ENCODE peak calls at places on chromosomes 1 and 21, in four cellular contexts. N is K562, O is GM12878, R is WTC11. J is an unnamed sample.
A peak's percentile ranks its signal among the peaks of the same experiment; 100 is the strongest.

GRCh38 chr1:150168960-150169565 is 19.3 kb downstream of the PLEKHO1 start:
- DNase-seq in N (peak; percentile 87), O (no peak), R (peak; percentile 83), J (peak; percentile 47)

GRCh38 chr1:201845331-201846083 is 16.6 kb downstream of the IPO9 start:
- DNase-seq in N (no peak), O (no peak), R (no peak), J (no peak)

GRCh38 chr1:93680121-93681094 is 1.2 kb downstream of the BCAR3 start:
- DNase-seq in N (peak; percentile 78), O (no peak), R (peak; percentile 89), J (peak; percentile 72)

GRCh38 chr1:38608202-38608864 is 251.2 kb downstream of the RRAGC start:
- DNase-seq in N (peak; percentile 75), O (no peak), R (peak; percentile 87), J (peak; percentile 12)

GRCh38 chr1:24643362-24644346 is 552 bp downstream of the SRRM1 start:
- DNase-seq in N (peak; percentile 67), O (no peak), R (no peak), J (no peak)

GRCh38 chr1:88502814-88503339 is 181.2 kb upstream of the PKN2 start:
- DNase-seq in N (no peak), O (no peak), R (no peak), J (no peak)

GRCh38 chr1:212630159-212630900 is 21.8 kb downstream of the ATF3 start:
- DNase-seq in N (peak; percentile 81), O (no peak), R (peak; percentile 73), J (peak; percentile 48)

GRCh38 chr21:45018131-45019075 is 56.0 kb upstream of the ADARB1 start:
- DNase-seq in N (no peak), O (no peak), R (peak; percentile 19), J (no peak)

GRCh38 chr1:157347508-157347907 is 204.8 kb downstream of the FCRL5 start:
- DNase-seq in N (no peak), O (no peak), R (no peak), J (no peak)

DNA sequence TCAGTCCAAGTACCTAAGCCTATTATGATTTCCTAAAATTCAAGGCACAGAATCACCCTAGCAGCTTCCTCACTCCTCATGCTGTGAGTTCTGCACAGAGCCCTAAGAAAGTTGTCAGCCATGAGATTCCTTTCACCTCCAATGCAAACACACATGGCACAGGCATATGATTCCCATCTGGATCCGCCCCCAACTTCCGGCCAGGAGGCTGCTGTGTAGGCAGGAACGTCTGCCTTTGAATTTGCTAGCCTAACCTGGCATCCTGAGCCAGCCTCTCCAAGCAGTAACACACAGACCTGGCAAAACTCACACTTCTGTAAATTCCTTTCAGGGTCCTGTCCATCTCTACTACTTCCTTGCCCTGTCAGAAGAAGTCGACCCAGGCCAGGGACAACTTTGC is 521.1 kb upstream of the BEND5 start:
- DNase-seq in N (no peak), O (no peak), R (peak; percentile 21), J (no peak)
- TF ChIP-seq CBFB in N (no peak), O (no peak), R (no peak), J (no peak)

GRCh38 chr1:8854270-8854669 is 24.2 kb downstream of the ENO1 start:
- DNase-seq in N (no peak), O (no peak), R (no peak), J (no peak)
- TF ChIP-seq CBFB in N (no peak), O (no peak), R (no peak), J (no peak)

DNA sequence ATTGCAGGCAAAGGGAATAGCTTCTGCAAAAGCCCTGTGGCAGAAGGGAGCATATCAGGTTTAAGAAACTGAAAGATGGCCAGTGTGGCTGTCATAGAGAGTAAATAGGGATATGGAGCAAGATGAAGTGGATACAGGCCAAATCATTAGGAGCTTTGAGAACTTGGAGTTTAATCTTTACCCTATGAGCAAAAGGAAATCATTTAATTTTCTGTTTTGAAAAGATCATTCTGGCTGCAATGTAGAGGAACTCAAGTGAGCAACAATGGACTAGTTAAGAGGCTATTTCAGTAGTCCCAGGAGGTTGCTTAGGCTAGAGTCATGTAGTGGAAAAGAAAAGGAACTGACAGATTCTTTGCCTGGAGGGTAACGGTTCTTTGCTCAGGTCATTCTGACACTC is 47.2 kb downstream of the RAP1A start:
- DNase-seq in N (no peak), O (no peak), R (no peak), J (no peak)
- TF ChIP-seq CBFB in N (no peak), O (no peak), R (no peak), J (no peak)

GRCh38 chr1:76185207-76185606 is 110.7 kb downstream of the ST6GALNAC3 start:
- DNase-seq in N (no peak), O (no peak), R (no peak), J (no peak)

GRCh38 chr1:76186617-76187016 is 112.1 kb downstream of the ST6GALNAC3 start:
- DNase-seq in N (no peak), O (no peak), R (no peak), J (no peak)

GRCh38 chr1:76191561-76191960 is 117.0 kb downstream of the ST6GALNAC3 start:
- DNase-seq in N (no peak), O (no peak), R (no peak), J (no peak)

GRCh38 chr1:76187436-76187835 is 112.9 kb downstream of the ST6GALNAC3 start:
- DNase-seq in N (no peak), O (no peak), R (no peak), J (no peak)

DNA sequence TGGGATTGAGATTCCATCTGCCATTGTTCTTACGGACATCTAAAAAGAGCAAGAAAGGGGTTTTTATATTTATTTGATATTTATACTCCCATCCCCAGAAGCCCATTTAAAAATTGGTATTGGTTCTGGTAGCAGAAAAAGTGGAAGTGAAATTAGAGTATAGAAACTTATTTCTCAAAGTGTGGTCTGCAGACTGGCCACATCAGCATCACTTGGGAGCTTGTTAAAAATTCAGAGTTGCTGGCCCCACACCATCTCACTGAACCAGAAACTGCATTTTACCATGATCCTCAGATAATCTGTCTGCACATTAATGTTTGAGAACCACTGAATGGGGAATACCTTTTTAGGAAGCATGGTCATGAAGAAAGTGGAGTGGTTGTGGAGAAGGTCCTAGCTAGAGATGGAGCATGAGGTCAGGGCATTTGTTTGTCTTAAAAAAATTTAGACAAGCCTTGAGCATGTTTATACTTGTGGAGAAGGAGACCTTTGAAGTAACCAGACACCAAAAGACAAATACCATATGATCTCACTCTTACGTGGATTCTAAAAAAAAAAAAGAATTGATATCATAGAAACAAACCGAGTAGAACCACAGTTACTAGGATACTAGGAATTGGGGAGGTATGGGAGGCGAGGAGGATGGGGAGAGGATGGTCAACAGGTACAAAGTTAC is 116.3 kb downstream of the ST6GALNAC3 start:
- DNase-seq in N (no peak), O (no peak), R (no peak), J (no peak)
- TF ChIP-seq CBFB in N (no peak), O (no peak), R (no peak), J (no peak)

DNA sequence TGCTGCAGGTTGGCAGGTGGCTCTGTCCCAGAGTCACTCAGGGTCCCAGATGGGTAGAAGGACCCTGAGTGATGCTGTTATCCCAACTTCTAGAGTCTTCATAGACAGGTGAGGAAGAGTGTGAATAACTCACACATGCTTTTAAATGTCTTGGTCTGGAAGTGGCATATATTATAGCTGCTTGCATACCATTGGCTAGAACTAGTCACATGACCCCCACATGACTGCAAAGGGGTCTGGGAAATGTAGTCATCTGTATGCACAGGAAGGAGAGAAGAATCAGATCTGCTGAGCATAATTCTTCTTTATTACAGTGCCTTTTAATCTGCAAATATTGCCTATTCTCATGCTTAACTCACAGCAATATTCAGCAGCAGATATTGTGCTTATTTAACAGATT is 28.2 kb upstream of the KLHDC7A start:
- DNase-seq in N (peak; percentile 87), O (peak; percentile 7), R (no peak), J (peak; percentile 13)
- TF ChIP-seq CBFB in N (no peak), O (no peak), R (no peak), J (no peak)

GRCh38 chr1:162916407-162916806 is 55.4 kb upstream of the CCDC190 start:
- DNase-seq in N (no peak), O (no peak), R (no peak), J (no peak)
- TF ChIP-seq CBFB in N (no peak), O (no peak), R (no peak), J (no peak)

GRCh38 chr1:35268282-35269189 is at the start of gene ZMYM4:
- DNase-seq in N (peak; percentile 98), O (peak; percentile 81), R (peak; percentile 87), J (peak; percentile 96)

GRCh38 chr1:35264035-35264434 is 4.5 kb upstream of the ZMYM4 start:
- DNase-seq in N (no peak), O (no peak), R (no peak), J (no peak)

GRCh38 chr1:35266306-35266705 is 2.2 kb upstream of the ZMYM4 start:
- DNase-seq in N (no peak), O (no peak), R (no peak), J (no peak)

GRCh38 chr1:35261412-35262120 is 6.9 kb upstream of the ZMYM4 start:
- DNase-seq in N (no peak), O (no peak), R (no peak), J (no peak)

GRCh38 chr1:35264861-35265260 is 3.6 kb upstream of the ZMYM4 start:
- DNase-seq in N (no peak), O (no peak), R (no peak), J (peak; percentile 27)
- TF ChIP-seq CBFB in N (no peak), O (no peak), R (no peak), J (no peak)